ENCODE peak calls at places on chromosomes 3 and 15, in ten cellular contexts. Q is AG04450; N is mesendoderm; U is renal cortical epithelial cell; O is NCI-H460; P is globus pallidus; D is stimulated activated CD8-positive, alpha-beta memory T cell treated with anti-CD3 and anti-CD28 coated beads, Interleukin-4, amount 100 ng/mL, for 1 hour; C is GM10248; Y is occipital lobe; G is T-cell. X is an unnamed sample.

GRCh38 chr3:115100806-115101205 is 46.3 kb downstream of the ZBTB20 start:
- DNase-seq in O (no peak), Q (no peak), P (no peak), D (no peak), N (no peak), U (no peak), G (no peak), Y (no peak), C (no peak), X (no peak)

GRCh38 chr3:127787556-127787955 is 34.8 kb downstream of the MGLL start:
- DNase-seq in U (no peak), P (no peak), Q (no peak), N (no peak), G (no peak), C (no peak), O (no peak), Y (peak; percentile 46), D (no peak), X (no peak)

GRCh38 chr3:37532168-37532567 is 329.5 kb upstream of the CTDSPL start:
- DNase-seq in C (no peak), O (no peak), U (no peak), Q (no peak), Y (no peak), D (no peak), G (no peak), P (no peak), N (peak; percentile 40), X (no peak)

GRCh38 chr15:34582461-34583357 is 742 bp downstream of the GOLGA8B start:
- DNase-seq in O (no peak), U (no peak), Q (no peak), Y (no peak), P (no peak), N (peak; percentile 28), G (peak; percentile 11), C (peak; percentile 67), D (peak; percentile 4), X (peak; percentile 60)

GRCh38 chr3:53166781-53167291 is 5.8 kb downstream of the PRKCD start:
- DNase-seq in N (no peak), P (peak; percentile 69), C (no peak), Q (peak; percentile 11), O (no peak), G (no peak), U (peak; percentile 33), Y (no peak), D (no peak), X (no peak)

GRCh38 chr3:6679510-6679909 is 181.4 kb upstream of the GRM7 start:
- DNase-seq in Q (no peak), U (no peak), P (no peak), Y (no peak), D (no peak), C (no peak), G (no peak), O (no peak), N (peak; percentile 3), X (no peak)

GRCh38 chr15:38781196-38781595 is 216.6 kb upstream of the RASGRP1 start:
- DNase-seq in N (no peak), Q (no peak), C (no peak), U (no peak), G (no peak), Y (no peak), O (no peak), P (no peak), D (no peak), X (no peak)

GRCh38 chr15:29129903-29130302 is 139.7 kb downstream of the NSMCE3 start:
- DNase-seq in G (no peak), D (no peak), C (no peak), U (no peak), Y (no peak), N (peak; percentile 48), P (no peak), Q (no peak), O (no peak), X (no peak)

GRCh38 chr15:41561777-41562145 is 2.7 kb downstream of the TYRO3 start:
- DNase-seq in O (no peak), D (no peak), N (peak; percentile 60), U (no peak), Y (peak; percentile 81), Q (peak; percentile 36), C (no peak), G (no peak), P (peak; percentile 97), X (no peak)

GRCh38 chr3:102415553-102415952 is 19.3 kb upstream of the ZPLD1 start:
- DNase-seq in U (peak; percentile 37), N (no peak), D (no peak), Q (no peak), O (no peak), G (no peak), C (no peak), Y (no peak), P (no peak), X (no peak)

X was measured in CD8-positive, alpha-beta T cell.